ENCODE peak calls at places on chromosomes 6 and 20, in eight cellular contexts. M, J, Y, V, R, P, H and G are unnamed samples.

GRCh38 chr6:144675231-144675861 is 390.2 kb downstream of the UTRN start:
- DNase-seq in M (no peak), J (peak; percentile 17), Y (peak; percentile 64), V (no peak), R (peak; percentile 9), P (peak; percentile 34), H (no peak), G (peak; percentile 87)

GRCh38 chr6:103872683-103873082 is 987.0 kb downstream of the HACE1 start:
- DNase-seq in M (no peak), J (no peak), Y (no peak), V (no peak), R (no peak), P (no peak), H (no peak), G (no peak)

GRCh38 chr6:35833534-35833933 is 28.4 kb downstream of the LHFPL5 start:
- DNase-seq in M (no peak), J (no peak), Y (no peak), V (no peak), R (no peak), P (no peak), H (no peak), G (no peak)

GRCh38 chr6:11730645-11731044 is 48.0 kb downstream of the ADTRP start:
- DNase-seq in M (no peak), J (no peak), Y (no peak), V (no peak), R (no peak), P (no peak), H (no peak), G (no peak)

GRCh38 chr20:37898301-37899104 is 4.4 kb upstream of the VSTM2L start:
- DNase-seq in M (no peak), J (no peak), Y (no peak), V (no peak), R (peak; percentile 35), P (no peak), H (no peak), G (no peak)

GRCh38 chr6:27893059-27893835 is 18.9 kb downstream of the OR2B2 start:
- DNase-seq in M (peak; percentile 60), J (peak; percentile 98), Y (peak; percentile 56), V (peak; percentile 98), R (peak; percentile 62), P (peak; percentile 94), H (no peak), G (peak; percentile 96)

GRCh38 chr6:107132330-107132954 is 17.1 kb upstream of the BEND3 start:
- DNase-seq in M (no peak), J (peak; percentile 32), Y (no peak), V (peak; percentile 53), R (no peak), P (peak; percentile 45), H (no peak), G (peak; percentile 56)

GRCh38 chr20:17875106-17875980 is 93.3 kb downstream of the SNX5 start:
- DNase-seq in M (no peak), J (peak; percentile 36), Y (peak; percentile 52), V (peak; percentile 71), R (peak; percentile 98), P (peak; percentile 92), H (peak; percentile 95), G (no peak)

GRCh38 chr6:88512951-88513350 is 346.8 kb upstream of the CNR1 start:
- DNase-seq in M (no peak), J (no peak), Y (no peak), V (no peak), R (no peak), P (no peak), H (no peak), G (no peak)

GRCh38 chr6:75524322-75524972 is 30.8 kb upstream of the FILIP1 start:
- DNase-seq in M (no peak), J (peak; percentile 95), Y (no peak), V (peak; percentile 88), R (no peak), P (peak; percentile 73), H (no peak), G (no peak)

GRCh38 chr20:59955131-59955796 is 3.0 kb upstream of the CDH26 start:
- DNase-seq in M (no peak), J (peak; percentile 9), Y (peak; percentile 58), V (peak; percentile 65), R (no peak), P (peak; percentile 45), H (no peak), G (peak; percentile 16)

GRCh38 chr6:54198134-54198533 is 86.9 kb downstream of the MLIP start:
- DNase-seq in M (no peak), J (no peak), Y (no peak), V (no peak), R (no peak), P (peak; percentile 11), H (no peak), G (no peak)

GRCh38 chr6:82270791-82271392 is 23.3 kb upstream of the IBTK start:
- DNase-seq in M (no peak), J (peak; percentile 32), Y (no peak), V (peak; percentile 57), R (no peak), P (peak; percentile 32), H (no peak), G (no peak)

GRCh38 chr6:6006428-6007310 is at the start of gene NRN1:
- DNase-seq in M (no peak), J (peak; percentile 41), Y (no peak), V (no peak), R (no peak), P (no peak), H (no peak), G (no peak)

GRCh38 chr20:58420798-58421496 is 31.9 kb downstream of the VAPB start:
- DNase-seq in M (no peak), J (no peak), Y (no peak), V (peak; percentile 91), R (no peak), P (no peak), H (no peak), G (no peak)

GRCh38 chr6:23027281-23027680 is 457.9 kb downstream of the HDGFL1 start:
- DNase-seq in M (peak; percentile 55), J (no peak), Y (no peak), V (no peak), R (no peak), P (no peak), H (no peak), G (no peak)

GRCh38 chr20:22684763-22685443 is 100.5 kb upstream of the FOXA2 start:
- DNase-seq in M (no peak), J (peak; percentile 24), Y (no peak), V (peak; percentile 58), R (no peak), P (no peak), H (no peak), G (no peak)

GRCh38 chr6:121437861-121438651 is 2.6 kb downstream of the GJA1 start:
- DNase-seq in M (no peak), J (peak; percentile 74), Y (no peak), V (peak; percentile 44), R (peak; percentile 9), P (peak; percentile 26), H (peak; percentile 33), G (no peak)
- H3K27ac ChIP-seq in M (peak overlapping the region; percentile 48), J (peak overlapping the region; percentile 99), Y (peak overlapping the region; percentile 42), V (peak overlapping the region; percentile 54), R (peak overlapping the region; percentile 83), P (peak overlapping the region; percentile 90), H (peak overlapping the region; percentile 84), G (no peak overlapping the region)

DNA sequence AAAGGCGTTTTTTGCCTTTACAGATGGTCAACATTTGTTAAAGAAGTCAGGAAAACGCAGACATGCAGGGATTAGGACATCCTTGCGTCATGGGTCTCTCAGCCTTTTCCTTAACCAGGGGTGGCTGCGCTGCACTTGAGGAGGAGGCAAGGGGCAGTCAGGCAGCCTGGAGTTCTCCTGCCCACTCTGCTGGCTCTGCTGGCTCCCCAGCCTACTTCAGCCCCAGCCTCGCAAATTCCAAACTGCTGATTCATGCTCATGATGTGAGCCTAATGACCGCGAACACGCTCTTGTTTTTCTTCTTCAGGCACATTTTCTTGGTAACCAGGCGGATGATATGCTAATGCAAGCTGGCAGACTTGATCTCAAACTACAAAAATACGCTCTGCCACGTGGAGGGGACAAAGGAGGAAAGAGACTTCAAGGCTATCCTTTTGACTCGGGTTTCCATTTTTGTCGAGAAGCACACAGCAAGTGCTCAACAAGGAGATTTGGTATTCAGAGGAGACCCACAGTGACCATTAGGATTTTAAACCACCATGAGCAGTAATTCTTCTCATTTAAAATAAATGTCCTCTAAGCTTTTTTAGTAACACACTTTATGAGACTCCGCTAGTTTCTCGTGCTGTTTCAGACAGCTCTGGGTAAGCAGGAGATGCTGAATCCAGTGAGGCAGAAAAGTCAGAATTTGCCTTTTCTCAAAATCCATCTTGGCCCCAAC is 290.2 kb upstream of the STXBP5 start:
- DNase-seq in M (no peak), J (peak; percentile 98), Y (peak; percentile 23), V (peak; percentile 93), R (peak; percentile 26), P (peak; percentile 91), H (peak; percentile 68), G (no peak)
- TF ChIP-seq CTCF in M (no peak), J (no peak), Y (no peak), V (no peak), R (no peak), P (no peak), H (no peak), G (no peak)

GRCh38 chr20:49696594-49696993 is 17.1 kb downstream of the B4GALT5 start:
- DNase-seq in M (no peak), J (peak; percentile 69), Y (no peak), V (no peak), R (no peak), P (no peak), H (no peak), G (no peak)

GRCh38 chr20:49697071-49697470 is 16.6 kb downstream of the B4GALT5 start:
- DNase-seq in M (no peak), J (no peak), Y (peak; percentile 83), V (no peak), R (peak; percentile 75), P (peak; percentile 51), H (no peak), G (no peak)

GRCh38 chr20:49700411-49701185 is 13.1 kb downstream of the B4GALT5 start:
- DNase-seq in M (no peak), J (peak; percentile 85), Y (no peak), V (peak; percentile 85), R (no peak), P (no peak), H (no peak), G (no peak)

GRCh38 chr20:49699200-49699992 is 14.3 kb downstream of the B4GALT5 start:
- DNase-seq in M (no peak), J (peak; percentile 57), Y (no peak), V (peak; percentile 88), R (no peak), P (peak; percentile 31), H (no peak), G (no peak)

DNA sequence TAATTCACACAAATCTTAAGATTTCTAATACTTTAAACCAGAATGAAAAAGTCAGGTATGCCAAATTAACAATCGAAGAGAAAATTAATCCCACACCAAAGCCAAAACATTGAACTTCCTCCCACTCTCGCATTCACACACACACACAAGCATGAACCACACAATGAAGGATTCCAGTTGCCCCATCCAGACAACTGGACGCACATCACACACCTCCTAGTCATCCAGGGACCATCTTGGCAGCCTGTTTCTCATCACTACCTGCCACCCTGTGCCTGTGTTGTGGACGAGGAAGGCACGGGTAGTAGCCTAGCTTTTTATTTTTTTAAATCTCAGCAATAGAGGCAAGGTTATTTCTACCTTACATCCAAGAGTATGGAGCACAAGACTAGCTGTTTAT is 15.2 kb downstream of the B4GALT5 start:
- DNase-seq in M (no peak), J (no peak), Y (no peak), V (no peak), R (no peak), P (no peak), H (no peak), G (no peak)
- H3K27ac ChIP-seq in M (no peak overlapping the region), J (peak overlapping the region; percentile 2), Y (peak overlapping the region; percentile 43), V (peak overlapping the region; percentile 85), R (peak overlapping the region; percentile 81), P (peak overlapping the region; percentile 63), H (no peak overlapping the region), G (no peak overlapping the region)

GRCh38 chr6:69164564-69165252 is 529.6 kb downstream of the ADGRB3 start:
- DNase-seq in M (no peak), J (no peak), Y (no peak), V (peak; percentile 2), R (no peak), P (no peak), H (no peak), G (no peak)
- TF ChIP-seq CTCF in M (peak; percentile 11), J (no peak), Y (no peak), V (peak; percentile 40), R (no peak), P (no peak), H (no peak), G (no peak)